ENCODE peak calls at places on chromosome 5, in eight cellular contexts. N, X, O, S, E, B, Q and D are unnamed samples.

GRCh38 chr5:55402199-55402598 is 94.4 kb downstream of the MTREX start:
- ATAC-seq in N (no peak), O (no peak), E (no peak), S (no peak), Q (no peak), X (no peak), B (no peak), D (no peak)

GRCh38 chr5:35198096-35198495 is 32.2 kb downstream of the PRLR start:
- ATAC-seq in B (no peak), X (peak; percentile 90), S (no peak), Q (peak; percentile 87), N (no peak), E (peak; percentile 72), O (no peak), D (peak; percentile 35)

GRCh38 chr5:109779036-109779735 is 89.5 kb downstream of the MAN2A1 start:
- ATAC-seq in O (no peak), E (no peak), B (no peak), S (no peak), X (no peak), Q (no peak), N (no peak), D (no peak)

GRCh38 chr5:178057839-178058238 is 55.5 kb upstream of the N4BP3 start:
- ATAC-seq in E (no peak), Q (no peak), O (no peak), B (no peak), X (no peak), S (no peak), N (no peak), D (no peak)

GRCh38 chr5:65695162-65695755 is 26.6 kb downstream of the SGTB start:
- ATAC-seq in Q (no peak), B (no peak), N (no peak), E (no peak), O (no peak), S (no peak), X (no peak), D (no peak)

GRCh38 chr5:153780876-153781275 is 257.8 kb downstream of the FAM114A2 start:
- ATAC-seq in E (no peak), N (no peak), Q (no peak), B (no peak), X (no peak), O (no peak), S (no peak), D (no peak)

GRCh38 chr5:7897014-7897600 is 28.2 kb downstream of the MTRR start:
- ATAC-seq in X (no peak), B (peak; percentile 62), S (no peak), N (peak; percentile 76), Q (no peak), O (peak; percentile 53), E (peak; percentile 51), D (no peak)

GRCh38 chr5:169128679-169129078 is 172.3 kb downstream of the SLIT3 start:
- ATAC-seq in N (no peak), Q (peak; percentile 54), E (no peak), O (no peak), X (no peak), S (no peak), B (no peak), D (no peak)

GRCh38 chr5:151298063-151298462 is 5.5 kb downstream of the SLC36A3 start:
- ATAC-seq in S (no peak), X (no peak), E (peak; percentile 66), O (no peak), Q (no peak), B (peak; percentile 64), N (no peak), D (peak; percentile 72)

GRCh38 chr5:1420211-1421195 is 24.7 kb downstream of the SLC6A3 start:
- ATAC-seq in X (no peak), B (no peak), S (no peak), N (no peak), O (no peak), E (no peak), Q (no peak), D (no peak)

GRCh38 chr5:14463629-14464028 is 118.0 kb upstream of the OTULINL start:
- ATAC-seq in B (no peak), E (peak; percentile 96), Q (peak; percentile 90), O (no peak), N (no peak), S (peak; percentile 70), X (peak; percentile 83), D (peak; percentile 93)

GRCh38 chr5:56849671-56850070 is 34.3 kb downstream of the MAP3K1 start:
- ATAC-seq in S (no peak), X (no peak), B (peak; percentile 81), O (peak; percentile 51), N (peak; percentile 79), E (no peak), Q (no peak), D (no peak)

GRCh38 chr5:139747583-139748504 is 47.8 kb upstream of the PSD2 start:
- ATAC-seq in E (peak; percentile 43), X (peak; percentile 21), S (no peak), B (peak; percentile 45), O (peak; percentile 14), N (peak; percentile 20), Q (peak; percentile 4), D (no peak)

GRCh38 chr5:133298447-133298846 is 246.6 kb downstream of the HSPA4 start:
- ATAC-seq in B (peak; percentile 43), N (peak; percentile 97), Q (no peak), X (no peak), E (no peak), S (no peak), O (peak; percentile 91), D (peak; percentile 66)

GRCh38 chr5:40236001-40236400 is 443.7 kb upstream of the PTGER4 start:
- ATAC-seq in O (no peak), S (no peak), N (no peak), E (no peak), X (no peak), Q (no peak), B (no peak), D (no peak)

GRCh38 chr5:36600847-36601527 is 5.4 kb upstream of the SLC1A3 start:
- ATAC-seq in O (no peak), N (no peak), E (no peak), B (no peak), X (no peak), Q (no peak), S (no peak), D (no peak)

GRCh38 chr5:92496545-92496944 is 1084.5 kb downstream of the NR2F1-AS1 start:
- ATAC-seq in N (no peak), Q (no peak), O (no peak), X (no peak), S (no peak), B (no peak), E (no peak), D (no peak)

GRCh38 chr5:122311888-122312669 is at the start of gene SNCAIP:
- ATAC-seq in Q (peak; percentile 86), E (peak; percentile 76), N (no peak), O (peak; percentile 24), X (peak; percentile 80), S (peak; percentile 83), B (no peak), D (peak; percentile 60)

GRCh38 chr5:15914603-15915002 is 265.0 kb downstream of the MARCHF11 start:
- ATAC-seq in E (no peak), S (no peak), O (no peak), N (no peak), X (no peak), B (no peak), Q (peak; percentile 52), D (no peak)

GRCh38 chr5:42642006-42642405 is 114.6 kb upstream of the CCDC152 start:
- ATAC-seq in O (no peak), B (no peak), X (no peak), E (no peak), Q (no peak), N (no peak), S (no peak), D (no peak)

GRCh38 chr5:139952464-139953070 is 90.5 kb downstream of the NRG2 start:
- ATAC-seq in E (no peak), O (no peak), B (no peak), N (no peak), X (no peak), Q (no peak), S (no peak), D (no peak)